ENCODE peak calls at places on chromosome 5, in eight cellular contexts. R is CD4-positive, alpha-beta T cell; S is Karpas-422; O is tibial nerve; N is aorta; E is pancreas; D is dorsolateral prefrontal cortex; H is IMR-90. Q is an unnamed sample.

GRCh38 chr5:109529520-109529919 is 119.7 kb upstream of the PJA2 start:
- DNase-seq in R (no peak), O (no peak), N (no peak), E (peak), H (peak), D (no peak), S (no peak), Q (no peak)

GRCh38 chr5:147406636-147407035 is 103.2 kb downstream of the DPYSL3 start:
- DNase-seq in S (no peak), N (no peak), D (no peak), E (no peak), R (no peak), O (no peak), H (no peak), Q (no peak)

GRCh38 chr5:150578781-150579461 is 61.5 kb upstream of the SYNPO start:
- DNase-seq in D (no peak), E (no peak), O (no peak), S (no peak), H (no peak), N (no peak), R (no peak), Q (no peak)

GRCh38 chr5:135185461-135186075 is 151.5 kb upstream of the PITX1 start:
- DNase-seq in O (no peak), E (no peak), N (no peak), R (no peak), H (peak), D (no peak), S (peak), Q (no peak)

GRCh38 chr5:72465601-72466563 is 41.3 kb downstream of the ZNF366 start:
- DNase-seq in H (peak), R (no peak), N (no peak), S (no peak), E (no peak), D (no peak), O (no peak), Q (no peak)

GRCh38 chr5:71974165-71974564 is 133.1 kb upstream of the MAP1B start:
- DNase-seq in O (no peak), D (no peak), R (no peak), N (no peak), E (no peak), H (no peak), S (no peak), Q (no peak)

GRCh38 chr5:33725846-33726245 is 165.9 kb downstream of the ADAMTS12 start:
- DNase-seq in N (no peak), H (peak), S (no peak), O (no peak), E (no peak), D (no peak), R (no peak), Q (no peak)

GRCh38 chr5:88502179-88503064 is 233.8 kb upstream of the TMEM161B start:
- DNase-seq in D (no peak), N (no peak), R (no peak), E (no peak), H (no peak), O (no peak), S (peak), Q (no peak)

GRCh38 chr5:170732685-170733084 is 50.8 kb upstream of the GABRP start:
- DNase-seq in N (no peak), E (no peak), R (no peak), O (no peak), S (no peak), H (no peak), D (no peak), Q (no peak)

GRCh38 chr5:91266184-91266705 is 116.9 kb downstream of the ARRDC3 start:
- DNase-seq in D (no peak), N (no peak), O (no peak), S (peak), H (peak), R (no peak), E (no peak), Q (no peak)

GRCh38 chr5:117624226-117624625 is 1049.6 kb upstream of the SEMA6A start:
- DNase-seq in S (no peak), O (no peak), N (no peak), D (no peak), H (no peak), R (no peak), E (no peak), Q (no peak)

GRCh38 chr5:137496919-137497318 is 2.2 kb downstream of the SPOCK1 start:
- DNase-seq in D (no peak), E (no peak), R (no peak), O (no peak), N (no peak), S (no peak), H (no peak), Q (no peak)

GRCh38 chr5:137491121-137491520 is 8.0 kb downstream of the SPOCK1 start:
- DNase-seq in H (peak), S (no peak), R (no peak), N (no peak), D (no peak), O (no peak), E (no peak), Q (no peak)

GRCh38 chr5:137488516-137488915 is 10.6 kb downstream of the SPOCK1 start:
- DNase-seq in E (no peak), H (no peak), S (no peak), N (no peak), R (no peak), O (no peak), D (no peak), Q (no peak)

GRCh38 chr5:137488974-137489373 is 10.2 kb downstream of the SPOCK1 start:
- DNase-seq in O (no peak), R (no peak), N (no peak), E (no peak), H (no peak), S (no peak), D (no peak), Q (no peak)

GRCh38 chr5:137492321-137492720 is 6.8 kb downstream of the SPOCK1 start:
- DNase-seq in O (no peak), E (no peak), H (peak), D (no peak), N (no peak), R (no peak), S (no peak), Q (no peak)
- H3K27ac ChIP-seq in O (no peak), E (no peak), H (peak), D (peak), N (no peak), R (no peak), S (no peak), Q (no peak)

GRCh38 chr5:81077105-81077504 is 116.9 kb downstream of the RASGRF2 start:
- DNase-seq in N (no peak), R (no peak), H (no peak), S (no peak), O (no peak), E (no peak), D (no peak), Q (no peak)

GRCh38 chr5:81081461-81081835 is 121.3 kb downstream of the RASGRF2 start:
- DNase-seq in S (no peak), N (no peak), O (no peak), D (peak), E (no peak), H (no peak), R (no peak), Q (no peak)

GRCh38 chr5:81075041-81075440 is 114.9 kb downstream of the RASGRF2 start:
- DNase-seq in O (no peak), S (peak), N (no peak), R (no peak), H (no peak), E (no peak), D (no peak), Q (no peak)

GRCh38 chr5:81078930-81079329 is 118.8 kb downstream of the RASGRF2 start:
- DNase-seq in E (no peak), S (peak), R (no peak), N (no peak), D (no peak), O (no peak), H (no peak), Q (no peak)

GRCh38 chr5:81080809-81081460 is 120.8 kb downstream of the RASGRF2 start:
- DNase-seq in H (no peak), E (no peak), D (peak), N (no peak), O (no peak), R (no peak), S (no peak), Q (no peak)
- H3K27ac ChIP-seq in H (no peak), E (no peak), D (peak), N (no peak), O (peak), R (no peak), S (no peak), Q (no peak)

GRCh38 chr5:19241690-19242089 is 746.3 kb downstream of the CDH18 start:
- DNase-seq in N (no peak), E (no peak), H (no peak), O (no peak), R (no peak), S (no peak), D (no peak), Q (no peak)
- H3K27ac ChIP-seq in N (no peak), E (no peak), H (no peak), O (no peak), R (no peak), S (no peak), D (no peak), Q (no peak)

GRCh38 chr5:134091626-134092121 is 22.8 kb upstream of the TCF7 start:
- DNase-seq in H (no peak), D (no peak), E (no peak), S (no peak), R (no peak), N (peak), O (no peak), Q (no peak)
- H3K27ac ChIP-seq in H (no peak), D (peak), E (no peak), S (no peak), R (peak), N (no peak), O (peak), Q (no peak)

GRCh38 chr5:107478068-107478641 is 192.6 kb downstream of the EFNA5 start:
- DNase-seq in E (no peak), O (no peak), H (no peak), N (no peak), D (no peak), S (no peak), R (no peak), Q (no peak)
- H3K27ac ChIP-seq in E (no peak), O (no peak), H (no peak), N (no peak), D (no peak), S (no peak), R (no peak), Q (peak)

GRCh38 chr5:93572773-93573626 is 8.0 kb downstream of the NR2F1-AS1 start:
- DNase-seq in R (no peak), O (no peak), S (no peak), H (no peak), D (peak), E (no peak), N (no peak), Q (no peak)
- H3K27ac ChIP-seq in R (no peak), O (peak), S (no peak), H (peak), D (peak), E (no peak), N (no peak), Q (no peak)

GRCh38 chr5:38557792-38558191 is 1.3 kb upstream of the LIFR start:
- DNase-seq in E (no peak), H (no peak), S (no peak), R (no peak), D (no peak), O (no peak), N (no peak), Q (no peak)

GRCh38 chr5:38557309-38557710 is 864 bp upstream of the LIFR start:
- DNase-seq in H (no peak), E (no peak), R (no peak), O (no peak), N (no peak), S (no peak), D (no peak), Q (no peak)

GRCh38 chr5:38556115-38556598 is 289 bp downstream of the LIFR start:
- DNase-seq in H (no peak), N (no peak), R (no peak), D (no peak), E (no peak), O (no peak), S (no peak), Q (no peak)

GRCh38 chr5:38555354-38556114 is 912 bp downstream of the LIFR start:
- DNase-seq in R (no peak), E (no peak), N (no peak), D (no peak), O (no peak), S (no peak), H (no peak), Q (no peak)

DNA sequence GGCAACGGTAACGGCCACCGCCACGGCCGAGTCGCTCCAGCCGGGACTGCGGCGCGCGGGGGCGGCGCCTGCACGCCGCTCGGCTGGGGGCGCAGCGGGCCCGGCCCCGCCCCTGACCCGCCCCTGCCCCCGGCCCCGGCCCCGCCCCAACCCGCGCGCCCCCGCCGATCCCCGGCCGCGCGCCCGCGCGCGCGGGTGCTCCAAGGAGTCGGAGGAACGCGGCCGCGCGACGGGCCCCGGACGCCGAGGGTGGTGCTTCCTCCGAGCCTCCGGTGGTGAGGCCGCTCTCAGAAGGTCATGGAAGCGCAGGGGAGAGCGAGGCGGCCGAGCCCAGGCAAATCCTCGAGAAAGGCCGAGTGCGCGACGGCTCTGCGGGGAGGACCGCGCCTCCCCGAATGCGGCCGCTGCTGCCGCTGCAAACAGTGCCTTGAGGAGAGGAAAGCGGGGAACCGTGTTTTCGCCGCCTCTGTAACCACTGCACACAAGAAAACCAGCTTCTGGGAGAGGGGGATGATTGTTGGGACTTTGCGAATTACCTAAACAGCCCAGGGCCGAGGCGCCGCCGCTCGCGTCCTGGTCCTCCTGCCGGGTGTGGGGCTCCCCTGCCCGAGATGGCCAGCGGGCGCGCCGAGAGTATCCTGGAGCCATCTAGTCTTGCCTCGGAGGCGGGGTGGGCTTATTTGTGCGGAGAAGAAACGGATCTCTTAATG is at the start of gene LIFR:
- DNase-seq in E (peak), S (no peak), H (peak), O (peak), D (peak), N (peak), R (peak), Q (peak)
- H3K27ac ChIP-seq in E (peak), S (no peak), H (peak), O (peak), D (peak), N (peak), R (no peak), Q (peak)

GRCh38 chr5:73550016-73550415 is 15.4 kb downstream of the ANKRA2 start:
- DNase-seq in S (no peak), R (no peak), O (no peak), D (no peak), H (no peak), E (no peak), N (no peak), Q (no peak)

GRCh38 chr5:73541981-73542380 is 23.5 kb downstream of the ANKRA2 start:
- DNase-seq in D (no peak), E (no peak), S (no peak), O (no peak), R (no peak), N (no peak), H (peak), Q (no peak)

GRCh38 chr5:73545403-73545779 is 20.0 kb downstream of the ANKRA2 start:
- DNase-seq in S (no peak), R (no peak), N (no peak), H (no peak), O (no peak), D (no peak), E (no peak), Q (no peak)

GRCh38 chr5:73540192-73540591 is 25.2 kb downstream of the ANKRA2 start:
- DNase-seq in E (no peak), D (no peak), S (no peak), H (peak), N (no peak), R (no peak), O (no peak), Q (no peak)

DNA sequence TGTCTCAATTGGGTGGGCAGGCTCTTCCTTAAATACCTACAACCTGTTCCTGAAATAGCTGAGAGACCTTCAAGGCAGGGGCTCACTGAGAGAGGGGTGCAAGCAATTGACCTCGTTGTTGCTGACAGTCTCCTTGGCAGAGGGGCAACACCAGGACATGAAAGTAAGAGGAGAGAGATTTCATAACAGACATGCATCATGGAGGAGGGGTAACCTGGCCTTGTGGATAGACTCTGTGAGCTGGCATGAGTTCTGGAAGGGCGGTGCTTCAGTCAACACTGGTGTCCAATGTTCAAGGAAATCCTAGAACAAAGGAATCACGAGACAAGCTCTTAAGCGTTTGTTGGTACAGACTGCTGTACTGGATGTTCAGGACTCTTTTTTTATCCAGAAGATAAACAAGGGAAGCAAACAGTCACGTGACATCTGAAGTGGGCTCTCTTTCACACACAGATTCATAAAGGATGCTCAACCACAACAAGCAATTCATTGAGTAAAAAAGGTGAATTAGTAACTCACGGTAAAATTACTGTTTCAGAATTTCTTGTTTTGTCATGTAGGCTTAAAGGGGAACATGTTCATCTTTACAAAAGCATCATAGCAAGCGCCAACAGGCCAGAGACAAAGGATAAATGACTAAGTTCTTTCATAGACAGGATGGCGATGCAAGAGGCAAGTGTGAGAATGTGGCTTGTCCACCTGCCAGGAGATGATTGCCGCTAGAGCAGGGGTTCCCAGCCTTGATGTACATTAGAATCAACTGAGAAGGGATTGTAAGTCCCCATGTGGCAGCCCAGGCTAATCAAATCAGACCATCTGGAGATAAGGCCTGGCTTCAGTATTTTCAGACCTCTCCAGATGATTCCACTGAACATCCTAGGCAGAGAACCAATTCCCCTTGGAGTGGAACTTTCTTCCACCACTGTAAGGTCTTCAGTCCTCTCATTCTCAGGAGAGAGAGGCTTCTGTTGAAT is 20.7 kb downstream of the ANKRA2 start:
- DNase-seq in O (no peak), N (no peak), D (no peak), H (no peak), E (peak), S (no peak), R (no peak), Q (no peak)
- H3K27ac ChIP-seq in O (no peak), N (no peak), D (no peak), H (no peak), E (no peak), S (no peak), R (no peak), Q (no peak)

DNA sequence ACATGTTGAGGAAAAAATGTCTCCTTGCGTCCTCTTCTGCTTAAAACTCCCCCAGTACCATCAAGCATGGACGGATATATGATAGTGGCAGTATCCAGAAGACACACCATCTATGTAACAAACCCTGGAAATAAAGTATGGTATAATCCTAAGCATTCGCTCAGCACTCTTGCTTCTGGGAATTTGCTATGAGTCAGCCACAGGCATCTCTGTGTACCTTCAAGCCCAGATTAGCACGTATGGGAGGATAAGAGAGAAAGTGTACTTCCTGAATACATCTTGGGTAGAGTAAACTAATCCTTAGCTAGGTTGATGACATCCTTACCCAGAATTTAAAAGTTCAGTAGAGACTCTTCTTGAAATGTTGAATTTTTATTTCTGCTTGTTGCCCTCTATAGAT is 71.2 kb downstream of the GHR start:
- DNase-seq in O (no peak), E (no peak), N (no peak), S (no peak), D (no peak), H (peak), R (no peak), Q (no peak)
- H3K27ac ChIP-seq in O (no peak), E (no peak), N (no peak), S (no peak), D (no peak), H (no peak), R (no peak), Q (no peak)

DNA sequence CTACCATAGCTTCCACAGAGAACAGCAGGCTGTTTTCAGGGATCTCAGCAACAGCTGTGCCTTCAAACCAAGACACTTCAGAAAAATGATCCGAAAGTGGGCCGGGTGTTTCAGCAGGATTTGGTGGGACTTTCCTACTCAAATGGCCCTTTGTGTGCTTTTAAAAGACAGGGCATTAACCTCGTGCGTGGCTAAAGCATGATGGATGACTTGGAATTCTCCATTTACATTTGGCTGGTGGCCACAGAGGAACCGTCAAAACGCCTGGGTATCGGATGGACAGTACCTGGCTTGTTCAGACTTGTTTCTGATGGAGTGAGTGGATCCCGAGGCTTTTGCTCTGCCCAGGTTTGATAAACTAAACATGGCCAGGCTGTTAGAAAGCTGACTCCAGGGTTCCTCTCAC is 36.5 kb upstream of the ADAM19 start:
- DNase-seq in S (no peak), H (no peak), E (no peak), R (no peak), O (no peak), N (no peak), D (no peak), Q (no peak)
- H3K27ac ChIP-seq in S (no peak), H (peak), E (no peak), R (no peak), O (no peak), N (no peak), D (no peak), Q (no peak)

Q was measured in suprapubic skin.